ENCODE peak calls at places on chromosomes 7 and 10, in seven cellular contexts. G, Q, B, S, E, M and W are unnamed samples.

GRCh38 chr7:105875505-105875904 is 894 bp downstream of the ATXN7L1 start:
- DNase-seq in M (no peak), B (no peak), E (no peak), Q (no peak), G (no peak), S (no peak), W (no peak)

GRCh38 chr7:80583901-80584300 is 54.5 kb upstream of the CD36 start:
- DNase-seq in S (peak), E (no peak), M (no peak), G (no peak), B (no peak), Q (no peak), W (no peak)

GRCh38 chr10:22849077-22849810 is 78.6 kb upstream of the ARMC3 start:
- DNase-seq in S (no peak), B (no peak), G (peak), E (peak), M (no peak), Q (no peak), W (peak)

GRCh38 chr7:82172896-82173295 is 270.7 kb downstream of the CACNA2D1 start:
- DNase-seq in S (peak), E (no peak), M (no peak), Q (no peak), B (no peak), G (no peak), W (no peak)

GRCh38 chr7:1193593-1194424 is 33.8 kb upstream of the ZFAND2A start:
- DNase-seq in E (no peak), G (peak), B (no peak), Q (no peak), M (peak), S (peak), W (peak)

GRCh38 chr10:122647383-122647968 is 52.2 kb downstream of the C10orf120 start:
- DNase-seq in G (no peak), M (no peak), Q (no peak), B (no peak), S (no peak), E (no peak), W (no peak)

GRCh38 chr7:115851291-115851690 is 179.3 kb downstream of the TFEC start:
- DNase-seq in M (no peak), B (no peak), G (no peak), S (peak), Q (no peak), E (no peak), W (peak)

GRCh38 chr7:41996381-41997035 is 240.5 kb downstream of the GLI3 start:
- DNase-seq in E (no peak), G (no peak), B (no peak), Q (no peak), M (no peak), S (peak), W (peak)

GRCh38 chr10:78700413-78700812 is 368.4 kb upstream of the ZMIZ1 start:
- DNase-seq in B (no peak), Q (no peak), S (peak), E (peak), M (peak), G (peak), W (peak)

GRCh38 chr10:79334573-79334972 is 12.7 kb upstream of the PPIF start:
- DNase-seq in S (no peak), B (no peak), G (no peak), Q (no peak), E (no peak), M (no peak), W (no peak)

GRCh38 chr7:158649279-158649678 is 55.3 kb downstream of the NCAPG2 start:
- DNase-seq in S (peak), Q (no peak), E (no peak), G (no peak), M (no peak), B (no peak), W (peak)

GRCh38 chr7:66211429-66211828 is 6.3 kb downstream of the TPST1 start:
- DNase-seq in G (no peak), M (no peak), Q (no peak), E (no peak), S (peak), B (no peak), W (no peak)

GRCh38 chr10:100890141-100890695 is 22.5 kb upstream of the SLF2 start:
- DNase-seq in S (no peak), Q (no peak), B (no peak), E (no peak), G (no peak), M (no peak), W (no peak)

GRCh38 chr10:47266602-47267001 is 33.4 kb upstream of the GDF10 start:
- DNase-seq in M (no peak), B (no peak), S (no peak), G (no peak), Q (no peak), E (no peak), W (no peak)

GRCh38 chr10:4825868-4826787 is at the start of gene AKR1E2:
- DNase-seq in M (peak), Q (peak), B (no peak), G (peak), S (peak), E (peak), W (peak)

GRCh38 chr10:126049741-126050140 is 153.4 kb downstream of the FANK1 start:
- DNase-seq in S (peak), Q (no peak), E (no peak), B (no peak), G (no peak), M (peak), W (no peak)

GRCh38 chr10:13644866-13645265 is 58.1 kb downstream of the PRPF18 start:
- DNase-seq in B (no peak), Q (no peak), G (no peak), M (no peak), S (no peak), E (no peak), W (no peak)

GRCh38 chr10:107442035-107442505 is 277.6 kb upstream of the SORCS1 start:
- DNase-seq in E (no peak), Q (no peak), B (no peak), M (no peak), S (peak), G (no peak), W (peak)

GRCh38 chr10:112261281-112261822 is 21.8 kb upstream of the TECTB start:
- DNase-seq in M (no peak), B (no peak), Q (no peak), G (no peak), E (no peak), S (peak), W (no peak)

GRCh38 chr7:2530076-2530967 is 10.7 kb downstream of the LFNG start:
- DNase-seq in M (peak), B (peak), Q (no peak), G (peak), S (no peak), E (no peak), W (no peak)

GRCh38 chr7:148700693-148701092 is 2.0 kb downstream of the CUL1 start:
- DNase-seq in S (peak), E (no peak), M (no peak), Q (no peak), G (peak), B (no peak), W (peak)

GRCh38 chr10:124315599-124316270 is 103.0 kb downstream of the OAT start:
- DNase-seq in S (no peak), M (no peak), B (no peak), E (no peak), G (no peak), Q (no peak), W (no peak)

GRCh38 chr10:14608381-14609001 is 166.2 kb downstream of the FAM107B start:
- DNase-seq in S (no peak), E (no peak), M (no peak), G (no peak), Q (no peak), B (peak), W (no peak)

GRCh38 chr7:3771906-3772305 is 470.9 kb downstream of the SDK1 start:
- DNase-seq in B (no peak), S (no peak), G (no peak), Q (no peak), E (no peak), M (no peak), W (no peak)

GRCh38 chr10:635088-635861 is 54.2 kb downstream of the DIP2C start:
- DNase-seq in M (no peak), B (no peak), E (no peak), Q (no peak), G (no peak), S (no peak), W (no peak)

GRCh38 chr7:149772821-149773425 is 465 bp downstream of the ZNF467 start:
- DNase-seq in E (no peak), B (no peak), S (no peak), M (peak), G (peak), Q (peak), W (peak)

GRCh38 chr7:48040944-48041664 is 5.8 kb downstream of the C7orf57 start:
- DNase-seq in G (no peak), E (no peak), Q (no peak), S (no peak), M (no peak), B (no peak), W (no peak)

GRCh38 chr7:142864980-142865747 is 10.3 kb downstream of the EPHB6 start:
- DNase-seq in Q (no peak), S (no peak), B (no peak), M (no peak), G (no peak), E (no peak), W (peak)

GRCh38 chr10:80356563-80356999 is at the start of the genes DYDC1 and DYDC2:
- DNase-seq in S (no peak), E (no peak), B (peak), M (peak), G (peak), Q (peak), W (no peak)

GRCh38 chr10:13613519-13613918 is 26.8 kb downstream of the PRPF18 start:
- DNase-seq in M (no peak), Q (no peak), G (no peak), B (no peak), E (no peak), S (peak), W (peak)

GRCh38 chr10:22997102-22997501 is 69.2 kb downstream of the ARMC3 start:
- DNase-seq in M (peak), B (no peak), G (no peak), S (peak), Q (no peak), E (no peak), W (peak)

GRCh38 chr10:21173964-21174669 is 277.0 kb upstream of the NEBL start:
- DNase-seq in Q (peak), G (peak), M (peak), S (no peak), B (peak), E (no peak), W (peak)

GRCh38 chr7:11831727-11832495 is at the start of gene THSD7A:
- DNase-seq in M (peak), B (peak), S (peak), Q (peak), G (peak), E (no peak), W (peak)

GRCh38 chr10:72337039-72337629 is 17.6 kb downstream of the DNAJB12 start:
- DNase-seq in Q (peak), E (peak), S (peak), G (peak), B (no peak), M (peak), W (peak)

GRCh38 chr10:62384057-62384446 is 9.9 kb downstream of the ZNF365 start:
- DNase-seq in Q (no peak), B (peak), S (peak), G (no peak), M (no peak), E (no peak), W (peak)

GRCh38 chr10:49360271-49361177 is 35.4 kb downstream of the DRGX start:
- DNase-seq in G (no peak), M (no peak), E (no peak), Q (no peak), B (no peak), S (no peak), W (peak)

GRCh38 chr7:33590902-33591301 is 314.4 kb upstream of the BMPER start:
- DNase-seq in G (no peak), B (no peak), M (no peak), Q (no peak), S (peak), E (no peak), W (no peak)

GRCh38 chr10:48727866-48728265 is 43.2 kb downstream of the WDFY4 start:
- DNase-seq in E (no peak), B (no peak), Q (no peak), G (no peak), M (no peak), S (no peak), W (no peak)

GRCh38 chr7:84412161-84412969 is 217.8 kb upstream of the SEMA3A start:
- DNase-seq in G (no peak), S (peak), B (no peak), M (no peak), E (no peak), Q (no peak), W (peak)

GRCh38 chr10:123472606-123473005 is 193.5 kb upstream of the GPR26 start:
- DNase-seq in E (no peak), S (no peak), Q (no peak), B (no peak), G (no peak), M (peak), W (no peak)

DNA sequence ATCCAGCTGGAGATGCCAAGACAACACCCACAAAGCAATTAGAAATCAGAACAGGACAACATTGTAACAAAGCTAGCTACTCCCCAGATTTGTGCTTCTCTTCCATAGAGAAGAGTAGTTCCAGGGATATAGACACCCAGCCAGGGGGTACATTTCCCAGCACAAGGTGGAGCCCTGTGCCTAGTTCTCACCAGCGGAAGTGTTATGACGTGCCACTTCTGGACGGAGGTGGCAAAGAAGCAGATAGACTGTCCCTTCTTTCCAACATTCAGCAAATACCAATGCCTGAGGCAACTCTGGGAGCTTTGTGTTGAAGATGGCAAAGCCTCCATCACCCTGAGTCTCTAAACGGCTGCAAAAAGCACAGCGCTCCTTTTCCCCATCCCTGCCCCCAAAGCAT is 23.4 kb upstream of the GSAP start:
- DNase-seq in S (no peak), G (peak), Q (no peak), E (no peak), B (no peak), M (no peak), W (peak)
- TF ChIP-seq CTCF in S (peak), G (peak), Q (no peak), E (peak), B (no peak), M (no peak), W (peak)

DNA sequence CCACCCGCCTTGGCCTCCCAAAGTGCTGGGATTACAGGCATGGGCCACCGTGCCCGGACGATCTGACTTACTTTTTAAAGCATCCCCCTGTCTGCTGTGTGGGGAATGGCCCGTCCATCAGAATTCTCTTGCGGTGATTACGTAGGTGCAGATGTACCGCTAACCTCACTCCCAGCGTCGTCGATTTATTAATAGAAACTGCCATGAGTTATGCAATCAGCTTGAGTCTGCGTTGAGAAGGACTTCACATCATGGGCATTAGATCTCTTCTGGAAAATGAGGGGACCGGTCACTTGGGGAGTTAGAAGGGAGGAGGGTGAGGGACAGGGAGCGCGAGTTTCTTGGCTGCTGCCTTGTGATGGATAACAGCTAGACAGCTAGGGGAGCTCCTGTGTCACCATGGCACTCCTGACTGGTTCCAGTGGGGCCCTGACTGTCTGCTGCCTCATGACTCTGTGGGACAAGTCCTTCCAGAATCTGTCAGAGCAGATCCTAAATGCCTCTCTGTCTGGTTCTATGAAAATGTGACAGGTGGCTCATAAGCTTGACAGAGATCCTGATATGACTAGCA is 35.2 kb downstream of the POR start:
- DNase-seq in G (no peak), E (no peak), M (no peak), Q (no peak), B (no peak), S (no peak), W (no peak)
- TF ChIP-seq CTCF in G (no peak), E (no peak), M (no peak), Q (no peak), B (no peak), S (no peak), W (no peak)

GRCh38 chr10:89644967-89645741 is at the start of gene PANK1:
- DNase-seq in S (peak), B (peak), G (peak), E (peak), M (peak), Q (peak), W (peak)

GRCh38 chr10:89645742-89646172 is 715 bp upstream of the PANK1 start:
- DNase-seq in E (no peak), M (no peak), G (peak), S (no peak), B (no peak), Q (no peak), W (no peak)

GRCh38 chr10:89643431-89643811 is 1.6 kb downstream of the PANK1 start:
- DNase-seq in S (no peak), B (no peak), Q (no peak), E (no peak), G (no peak), M (no peak), W (no peak)

GRCh38 chr10:89643812-89644690 is 991 bp downstream of the PANK1 start:
- DNase-seq in Q (peak), S (peak), G (peak), B (peak), E (peak), M (peak), W (peak)

GRCh38 chr10:89644691-89644966 is 413 bp downstream of the PANK1 start:
- DNase-seq in B (no peak), E (no peak), S (no peak), G (no peak), M (no peak), Q (no peak), W (no peak)
- TF ChIP-seq CTCF in B (no peak), E (no peak), S (no peak), G (no peak), M (no peak), Q (peak), W (no peak)

DNA sequence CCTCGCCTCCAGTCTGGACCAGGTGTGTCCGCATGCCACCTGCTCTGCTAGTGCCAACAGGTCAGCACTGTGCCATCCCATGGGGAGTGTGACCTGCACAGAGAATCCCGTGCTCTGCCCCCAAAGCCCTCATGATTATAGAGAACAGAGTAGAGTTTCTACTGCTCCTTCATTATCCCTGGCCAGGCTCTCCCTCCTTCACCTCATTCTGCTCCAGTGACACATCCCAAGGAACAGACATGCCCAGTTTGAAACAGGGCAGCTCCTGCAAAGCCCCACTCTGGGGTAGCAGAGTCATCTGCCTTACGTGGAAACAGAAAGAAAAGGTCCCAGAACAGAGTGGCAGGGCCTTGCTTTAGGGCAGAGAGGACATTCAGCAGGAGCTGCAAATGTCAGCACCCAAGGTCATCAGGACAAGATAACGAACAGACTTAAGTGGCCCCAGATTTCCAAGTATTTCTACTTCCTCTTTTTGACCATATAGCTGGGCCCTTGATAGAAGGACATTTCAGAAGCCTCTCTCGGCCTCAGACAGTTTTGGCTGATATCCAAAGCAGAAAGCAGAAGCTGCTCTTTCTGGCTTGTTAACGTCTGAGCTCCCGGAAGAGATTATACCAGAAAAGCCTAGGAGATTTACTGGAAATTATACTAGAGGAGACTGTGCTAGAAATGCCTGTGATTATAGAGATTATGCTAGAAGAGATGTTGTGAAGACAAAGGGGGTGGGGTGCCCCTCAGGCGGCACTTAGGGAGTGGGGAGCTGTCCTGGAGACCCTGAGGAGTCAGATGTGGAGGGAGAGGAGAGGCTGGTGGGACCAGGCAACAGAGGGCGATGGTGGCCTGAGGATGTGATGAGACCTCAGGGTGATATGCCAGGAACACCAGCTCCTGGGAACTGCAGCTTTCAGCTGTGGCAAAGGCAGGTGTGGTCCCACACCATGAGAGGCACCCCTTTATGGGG is 12.6 kb downstream of the TMEM176B start:
- DNase-seq in M (no peak), Q (no peak), G (peak), S (no peak), B (no peak), E (peak), W (no peak)
- TF ChIP-seq CTCF in M (no peak), Q (no peak), G (no peak), S (no peak), B (no peak), E (no peak), W (no peak)

GRCh38 chr10:97333351-97333600 is 1.3 kb downstream of the FRAT2 start:
- DNase-seq in S (peak), G (peak), M (no peak), Q (no peak), E (no peak), B (no peak), W (peak)
- TF ChIP-seq CTCF in S (no peak), G (no peak), M (no peak), Q (peak), E (no peak), B (peak), W (no peak)

DNA sequence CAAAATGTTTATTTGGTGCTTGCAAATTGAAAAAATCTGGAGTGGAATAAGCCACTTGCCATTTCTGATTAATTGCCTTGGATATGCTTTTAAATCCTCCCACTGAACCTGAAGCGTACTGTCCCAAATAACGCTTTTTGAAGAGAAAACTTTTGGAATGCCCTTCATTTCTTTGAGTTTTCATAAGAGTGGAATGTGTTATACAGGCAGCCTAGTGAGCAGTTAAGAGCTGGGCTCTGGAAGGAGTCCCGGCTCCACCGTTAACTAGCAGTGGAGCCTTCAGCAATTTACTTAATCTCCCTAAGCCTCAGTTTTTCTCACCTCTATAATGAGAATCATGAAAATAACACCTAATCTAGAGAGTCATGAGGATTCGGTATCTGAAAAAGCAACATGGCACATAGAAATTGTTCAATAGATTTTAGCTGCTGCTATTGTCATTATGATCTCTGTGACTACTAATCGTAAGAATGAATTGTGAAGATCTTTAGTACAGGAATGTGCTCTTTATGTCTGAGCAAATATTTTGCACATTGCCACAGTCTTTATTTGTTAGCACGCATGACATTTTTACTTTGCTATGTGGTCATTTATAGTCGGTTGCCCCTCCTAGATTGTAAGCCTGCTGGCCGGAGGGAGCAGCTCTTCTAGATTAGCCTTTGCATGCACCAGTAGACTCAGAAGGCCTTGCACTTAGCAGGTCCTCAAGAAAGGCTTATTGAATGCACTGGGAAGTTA is 59.3 kb downstream of the PLCE1 start:
- DNase-seq in G (no peak), B (no peak), S (no peak), M (no peak), E (no peak), Q (no peak), W (no peak)
- TF ChIP-seq CTCF in G (no peak), B (no peak), S (no peak), M (no peak), E (no peak), Q (no peak), W (no peak)